ENCODE peak calls at places on chromosomes 13 and 19, in eight cellular contexts. Q, S, N, Z, V, I, W and H are unnamed samples.

GRCh38 chr19:38722947-38723605 is 21.2 kb downstream of the CAPN12 start:
- DNase-seq in Q (no peak), W (no peak), N (no peak), Z (no peak), S (no peak), I (no peak), V (no peak), H (no peak)

GRCh38 chr13:61413572-61413971 is 2.1 kb downstream of the PCDH20 start:
- DNase-seq in I (peak; percentile 30), W (no peak), N (no peak), Q (no peak), Z (no peak), V (no peak), S (no peak), H (no peak)

GRCh38 chr19:36257512-36257876 is 42.6 kb downstream of the ZNF146 start:
- DNase-seq in Q (no peak), V (no peak), I (peak; percentile 48), S (no peak), W (peak; percentile 12), Z (no peak), N (no peak), H (no peak)

GRCh38 chr19:7748171-7748570 is 837 bp upstream of the CD209 start:
- DNase-seq in Q (no peak), W (no peak), N (no peak), Z (no peak), V (no peak), S (no peak), I (no peak), H (no peak)

GRCh38 chr13:63497601-63498000 is 2082.0 kb upstream of the PCDH20 start:
- DNase-seq in V (no peak), S (no peak), I (no peak), W (peak; percentile 16), Z (no peak), N (no peak), Q (no peak), H (no peak)

GRCh38 chr19:29879655-29879974 is 62.4 kb upstream of the URI1 start:
- DNase-seq in W (no peak), I (no peak), S (no peak), Z (no peak), Q (no peak), N (no peak), V (no peak), H (no peak)

GRCh38 chr19:3404324-3405260 is 38.2 kb downstream of the NFIC start:
- DNase-seq in W (peak; percentile 95), I (peak; percentile 96), V (peak; percentile 92), N (peak; percentile 66), Z (peak; percentile 96), S (peak; percentile 88), Q (no peak), H (peak; percentile 86)

GRCh38 chr19:33302974-33303790 is 848 bp upstream of the CEBPA start:
- DNase-seq in I (peak; percentile 82), Q (no peak), W (peak; percentile 70), S (peak; percentile 64), N (peak; percentile 71), Z (no peak), V (peak; percentile 53), H (peak; percentile 79)

GRCh38 chr13:94122300-94122699 is 357.2 kb downstream of the DCT start:
- DNase-seq in Q (no peak), Z (no peak), W (no peak), N (no peak), S (no peak), I (no peak), V (no peak), H (no peak)

GRCh38 chr19:49327878-49328544 is 3.0 kb upstream of the SLC6A16 start:
- DNase-seq in Q (peak; percentile 25), I (no peak), Z (peak; percentile 43), S (no peak), N (peak; percentile 71), W (peak; percentile 48), V (no peak), H (no peak)

GRCh38 chr19:31408460-31409124 is 59.4 kb upstream of the TSHZ3 start:
- DNase-seq in I (no peak), W (peak; percentile 98), V (peak; percentile 32), Q (no peak), N (no peak), Z (no peak), S (no peak), H (no peak)

GRCh38 chr13:101231751-101232428 is 184.4 kb downstream of the NALCN start:
- DNase-seq in Q (no peak), S (no peak), N (no peak), Z (no peak), W (no peak), V (no peak), I (no peak), H (no peak)

GRCh38 chr19:34974631-34975030 is 10.6 kb upstream of the ZNF792 start:
- DNase-seq in N (no peak), V (no peak), I (no peak), S (no peak), W (peak; percentile 82), Z (no peak), Q (no peak), H (no peak)

DNA sequence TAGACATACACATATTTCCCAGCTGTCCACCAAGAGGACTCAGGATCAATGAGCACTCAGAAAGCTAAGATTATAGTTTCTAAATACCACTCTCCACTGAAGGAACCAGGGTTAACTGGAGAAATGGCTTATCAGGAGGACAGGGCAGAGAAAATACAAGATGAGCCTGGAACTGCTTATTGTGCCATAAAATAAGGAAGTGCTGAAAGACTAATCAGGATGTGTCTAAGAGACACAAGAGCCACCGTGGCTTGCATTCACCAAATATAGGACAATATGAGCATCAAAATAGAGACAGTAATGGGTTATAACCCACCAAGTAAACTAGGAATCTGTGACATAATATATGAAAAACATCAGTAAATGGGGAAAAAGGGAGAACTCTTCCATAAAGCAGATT is 32.8 kb downstream of the KLF12 start:
- DNase-seq in V (no peak), S (no peak), I (no peak), N (no peak), Q (no peak), Z (no peak), W (no peak), H (no peak)
- H3K4me1 ChIP-seq in V (no peaks in the 10 kb centered on the region), S (no peaks in the 10 kb centered on the region), I (peaks cover 27% of the 10 kb centered on the region), N (no peaks in the 10 kb centered on the region), Q (peaks cover 33% of the 10 kb centered on the region), Z (peaks cover 25% of the 10 kb centered on the region), W (no peaks in the 10 kb centered on the region), H (no peaks in the 10 kb centered on the region)

GRCh38 chr19:2110822-2111221 is 14.1 kb downstream of the IZUMO4 start:
- DNase-seq in Z (no peak), V (no peak), S (no peak), W (no peak), N (no peak), I (no peak), Q (no peak), H (no peak)
- TF ChIP-seq CTCF in Z (no peak), V (no peak), S (no peak), W (peak; percentile 9), N (no peak), I (no peak), Q (no peak), H (no peak)

DNA sequence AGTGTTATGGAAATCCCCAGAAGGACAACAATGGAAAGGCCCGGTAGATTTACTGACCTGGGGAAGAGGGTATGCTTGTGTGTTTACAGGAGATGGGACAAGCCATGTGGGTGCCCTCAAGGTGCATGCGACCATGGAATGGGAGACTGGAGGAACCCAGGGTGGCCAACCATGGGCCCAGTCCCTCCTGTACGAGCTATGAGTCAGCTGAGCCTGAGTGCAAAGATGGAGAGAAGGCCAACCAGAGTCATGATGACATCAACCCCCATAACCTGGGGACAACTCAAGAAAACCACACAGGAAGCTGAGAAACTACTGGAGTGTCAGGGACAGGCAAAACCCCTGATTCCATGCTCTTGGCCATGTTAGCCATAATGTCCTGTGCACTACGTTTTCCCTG is 7.8 kb downstream of the ZNF350 start:
- DNase-seq in Z (no peak), V (no peak), I (no peak), W (no peak), S (no peak), Q (no peak), N (no peak), H (no peak)
- H3K36me3 ChIP-seq in Z (peaks cover 82% of the 10 kb centered on the region), V (peaks cover 3% of the 10 kb centered on the region), I (peaks cover 15% of the 10 kb centered on the region), W (peaks cover 2% of the 10 kb centered on the region), S (peaks cover 10% of the 10 kb centered on the region), Q (peaks cover 31% of the 10 kb centered on the region), N (no peaks in the 10 kb centered on the region), H (peaks cover 21% of the 10 kb centered on the region)

GRCh38 chr13:46374710-46375109 is 12.3 kb downstream of the RUBCNL start:
- DNase-seq in V (no peak), Q (no peak), N (peak; percentile 63), S (no peak), I (no peak), W (no peak), Z (no peak), H (no peak)

GRCh38 chr13:46373623-46374022 is 13.4 kb downstream of the RUBCNL start:
- DNase-seq in I (no peak), W (no peak), Z (no peak), V (no peak), N (peak; percentile 54), S (no peak), Q (no peak), H (no peak)

GRCh38 chr13:46367622-46368327 is 19.3 kb downstream of the RUBCNL start:
- DNase-seq in N (no peak), I (no peak), Z (no peak), V (no peak), S (no peak), W (peak; percentile 33), Q (no peak), H (no peak)

GRCh38 chr13:46369506-46370268 is 17.4 kb downstream of the RUBCNL start:
- DNase-seq in Z (no peak), S (no peak), N (no peak), I (no peak), W (peak; percentile 59), Q (no peak), V (no peak), H (no peak)

GRCh38 chr13:46372071-46372470 is 15.0 kb downstream of the RUBCNL start:
- DNase-seq in W (no peak), N (no peak), V (no peak), I (no peak), Z (no peak), S (no peak), Q (no peak), H (no peak)
- H3K4me1 ChIP-seq in W (no peaks in the 10 kb centered on the region), N (peaks cover 20% of the 10 kb centered on the region), V (no peaks in the 10 kb centered on the region), I (no peaks in the 10 kb centered on the region), Z (peaks cover 16% of the 10 kb centered on the region), S (no peaks in the 10 kb centered on the region), Q (no peaks in the 10 kb centered on the region), H (peaks cover 7% of the 10 kb centered on the region)

DNA sequence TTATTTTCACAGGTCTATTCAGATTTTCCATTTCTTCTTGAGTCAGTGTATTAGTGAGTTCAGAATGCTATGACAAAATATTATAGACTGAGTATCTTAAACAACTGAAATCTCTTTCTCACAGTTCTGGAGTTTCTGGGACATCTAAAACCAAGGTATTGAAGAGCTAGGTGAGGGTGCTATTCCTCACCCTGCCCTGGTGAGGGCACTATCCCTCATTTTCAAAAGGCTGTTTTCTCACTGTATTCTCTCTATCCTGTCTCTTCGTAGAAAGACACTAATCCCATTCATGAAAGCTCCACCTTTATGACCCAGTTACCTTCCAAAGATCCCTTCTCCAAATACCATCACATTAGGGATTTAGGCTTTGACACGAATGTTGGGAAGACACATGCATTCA is 1617.1 kb downstream of the PCDH9 start:
- DNase-seq in N (no peak), I (no peak), S (no peak), W (no peak), Z (no peak), V (no peak), Q (no peak), H (no peak)
- TF ChIP-seq CTCF in N (no peak), I (no peak), S (no peak), W (peak; percentile 15), Z (no peak), V (no peak), Q (no peak), H (no peak)